ENCODE peak calls at places on chromosomes 13 and 19, in ten cellular contexts. One of them, this sample, is unnamed.
A peak's percentile ranks its signal among the peaks of the same experiment; 100 is the strongest.

GRCh38 chr19:43533546-43534304 is 737 bp downstream of the ZNF575 start:
- DNase-seq in cardiac fibroblast: peak; percentile 100
- DNase-seq in uterus: peak; percentile 100
- DNase-seq in brain microvascular endothelial cell: peak; percentile 100
- DNase-seq in cardiac muscle cell: peak; percentile 100
- DNase-seq in psoas muscle: peak; percentile 97
- DNase-seq in upper lobe of left lung: peak; percentile 100
- DNase-seq in pancreas: peak; percentile 98
- DNase-seq in testis: peak; percentile 99
- DNase-seq in GM12865: peak; percentile 98
- DNase-seq in this sample: peak; percentile 100

GRCh38 chr19:37905936-37906867 is at the start of gene WDR87:
- DNase-seq in cardiac fibroblast: peak; percentile 13
- DNase-seq in uterus: peak; percentile 17
- DNase-seq in brain microvascular endothelial cell: no peak
- DNase-seq in cardiac muscle cell: no peak
- DNase-seq in psoas muscle: peak; percentile 21
- DNase-seq in upper lobe of left lung: peak; percentile 50
- DNase-seq in pancreas: peak; percentile 49
- DNase-seq in testis: no peak
- DNase-seq in GM12865: peak; percentile 76
- DNase-seq in this sample: no peak

GRCh38 chr13:74889321-74889720 is 592.6 kb downstream of the TBC1D4 start:
- DNase-seq in cardiac fibroblast: peak; percentile 78
- DNase-seq in uterus: no peak
- DNase-seq in brain microvascular endothelial cell: no peak
- DNase-seq in cardiac muscle cell: no peak
- DNase-seq in psoas muscle: no peak
- DNase-seq in upper lobe of left lung: no peak
- DNase-seq in pancreas: no peak
- DNase-seq in testis: no peak
- DNase-seq in GM12865: no peak
- DNase-seq in this sample: no peak

GRCh38 chr13:19618925-19619324 is 14.5 kb upstream of the MPHOSPH8 start:
- DNase-seq in cardiac fibroblast: peak; percentile 57
- DNase-seq in uterus: no peak
- DNase-seq in brain microvascular endothelial cell: peak; percentile 39
- DNase-seq in cardiac muscle cell: no peak
- DNase-seq in psoas muscle: no peak
- DNase-seq in upper lobe of left lung: no peak
- DNase-seq in pancreas: no peak
- DNase-seq in testis: no peak
- DNase-seq in GM12865: peak; percentile 51
- DNase-seq in this sample: peak; percentile 27

GRCh38 chr13:40993987-40994386 is 25.1 kb downstream of the ELF1 start:
- DNase-seq in cardiac fibroblast: no peak
- DNase-seq in uterus: no peak
- DNase-seq in brain microvascular endothelial cell: no peak
- DNase-seq in cardiac muscle cell: no peak
- DNase-seq in psoas muscle: no peak
- DNase-seq in upper lobe of left lung: peak; percentile 43
- DNase-seq in pancreas: peak; percentile 76
- DNase-seq in testis: no peak
- DNase-seq in GM12865: no peak
- DNase-seq in this sample: no peak

GRCh38 chr19:38039966-38040365 is 133.0 kb downstream of the SIPA1L3 start:
- DNase-seq in cardiac fibroblast: peak; percentile 97
- DNase-seq in uterus: no peak
- DNase-seq in brain microvascular endothelial cell: peak; percentile 97
- DNase-seq in cardiac muscle cell: no peak
- DNase-seq in psoas muscle: no peak
- DNase-seq in upper lobe of left lung: no peak
- DNase-seq in pancreas: no peak
- DNase-seq in testis: no peak
- DNase-seq in GM12865: no peak
- DNase-seq in this sample: no peak

GRCh38 chr19:15331419-15332310 is 674 bp downstream of the BRD4 start:
- DNase-seq in cardiac fibroblast: peak; percentile 35
- DNase-seq in uterus: peak; percentile 48
- DNase-seq in brain microvascular endothelial cell: no peak
- DNase-seq in cardiac muscle cell: peak; percentile 71
- DNase-seq in psoas muscle: peak; percentile 73
- DNase-seq in upper lobe of left lung: peak; percentile 47
- DNase-seq in pancreas: peak; percentile 44
- DNase-seq in testis: peak; percentile 56
- DNase-seq in GM12865: peak; percentile 67
- DNase-seq in this sample: peak; percentile 62

GRCh38 chr13:84126671-84127171 is 244.4 kb upstream of the SLITRK1 start:
- DNase-seq in cardiac fibroblast: no peak
- DNase-seq in uterus: no peak
- DNase-seq in brain microvascular endothelial cell: peak; percentile 4
- DNase-seq in cardiac muscle cell: peak; percentile 51
- DNase-seq in psoas muscle: no peak
- DNase-seq in upper lobe of left lung: no peak
- DNase-seq in pancreas: no peak
- DNase-seq in testis: no peak
- DNase-seq in GM12865: peak; percentile 60
- DNase-seq in this sample: no peak

GRCh38 chr13:111152836-111153235 is 37.7 kb downstream of the ARHGEF7 start:
- DNase-seq in cardiac fibroblast: no peak
- DNase-seq in uterus: no peak
- DNase-seq in brain microvascular endothelial cell: no peak
- DNase-seq in cardiac muscle cell: peak; percentile 12
- DNase-seq in psoas muscle: no peak
- DNase-seq in upper lobe of left lung: no peak
- DNase-seq in pancreas: no peak
- DNase-seq in testis: peak; percentile 26
- DNase-seq in GM12865: no peak
- DNase-seq in this sample: no peak

GRCh38 chr19:33904681-33905080 is 108.0 kb downstream of the KCTD15 start:
- DNase-seq in cardiac fibroblast: peak; percentile 34
- DNase-seq in uterus: no peak
- DNase-seq in brain microvascular endothelial cell: peak; percentile 53
- DNase-seq in cardiac muscle cell: peak; percentile 33
- DNase-seq in psoas muscle: peak; percentile 18
- DNase-seq in upper lobe of left lung: no peak
- DNase-seq in pancreas: peak; percentile 83
- DNase-seq in testis: no peak
- DNase-seq in GM12865: no peak
- DNase-seq in this sample: no peak

GRCh38 chr19:15296841-15297415 is 35.4 kb downstream of the BRD4 start:
- DNase-seq in cardiac fibroblast: no peak
- DNase-seq in uterus: no peak
- DNase-seq in brain microvascular endothelial cell: no peak
- DNase-seq in cardiac muscle cell: no peak
- DNase-seq in psoas muscle: no peak
- DNase-seq in upper lobe of left lung: no peak
- DNase-seq in pancreas: no peak
- DNase-seq in testis: no peak
- DNase-seq in GM12865: no peak
- DNase-seq in this sample: no peak

GRCh38 chr13:99960663-99961440 is 10.7 kb downstream of the ZIC5 start:
- DNase-seq in cardiac fibroblast: no peak
- DNase-seq in uterus: no peak
- DNase-seq in brain microvascular endothelial cell: no peak
- DNase-seq in cardiac muscle cell: no peak
- DNase-seq in psoas muscle: no peak
- DNase-seq in upper lobe of left lung: no peak
- DNase-seq in pancreas: no peak
- DNase-seq in testis: no peak
- DNase-seq in GM12865: no peak
- DNase-seq in this sample: no peak

GRCh38 chr19:8340341-8341096 is 2.5 kb downstream of the KANK3 start:
- DNase-seq in cardiac fibroblast: no peak
- DNase-seq in uterus: peak; percentile 82
- DNase-seq in brain microvascular endothelial cell: no peak
- DNase-seq in cardiac muscle cell: no peak
- DNase-seq in psoas muscle: peak; percentile 33
- DNase-seq in upper lobe of left lung: peak; percentile 72
- DNase-seq in pancreas: no peak
- DNase-seq in testis: peak; percentile 41
- DNase-seq in GM12865: no peak
- DNase-seq in this sample: no peak

GRCh38 chr19:33752018-33752790 is 44.5 kb upstream of the KCTD15 start:
- DNase-seq in cardiac fibroblast: no peak
- DNase-seq in uterus: no peak
- DNase-seq in brain microvascular endothelial cell: no peak
- DNase-seq in cardiac muscle cell: no peak
- DNase-seq in psoas muscle: no peak
- DNase-seq in upper lobe of left lung: no peak
- DNase-seq in pancreas: no peak
- DNase-seq in testis: no peak
- DNase-seq in GM12865: no peak
- DNase-seq in this sample: no peak

GRCh38 chr19:58261968-58262921 is 16.5 kb upstream of the ZNF8 start:
- DNase-seq in cardiac fibroblast: peak; percentile 29
- DNase-seq in uterus: no peak
- DNase-seq in brain microvascular endothelial cell: no peak
- DNase-seq in cardiac muscle cell: no peak
- DNase-seq in psoas muscle: no peak
- DNase-seq in upper lobe of left lung: no peak
- DNase-seq in pancreas: no peak
- DNase-seq in testis: no peak
- DNase-seq in GM12865: peak; percentile 18
- DNase-seq in this sample: no peak

GRCh38 chr19:10514211-10515145 is 2.8 kb downstream of the S1PR5 start:
- DNase-seq in cardiac fibroblast: no peak
- DNase-seq in uterus: no peak
- DNase-seq in brain microvascular endothelial cell: no peak
- DNase-seq in cardiac muscle cell: peak; percentile 23
- DNase-seq in psoas muscle: no peak
- DNase-seq in upper lobe of left lung: no peak
- DNase-seq in pancreas: no peak
- DNase-seq in testis: no peak
- DNase-seq in GM12865: peak; percentile 30
- DNase-seq in this sample: peak; percentile 56
- H3K4me3 ChIP-seq in cardiac fibroblast: no peak overlapping the region
- H3K4me3 ChIP-seq in uterus: no peak overlapping the region
- H3K4me3 ChIP-seq in brain microvascular endothelial cell: no peak overlapping the region
- H3K4me3 ChIP-seq in cardiac muscle cell: peak overlapping the region; percentile 8
- H3K4me3 ChIP-seq in psoas muscle: peak overlapping the region; percentile 28
- H3K4me3 ChIP-seq in upper lobe of left lung: no peak overlapping the region
- H3K4me3 ChIP-seq in pancreas: no peak overlapping the region
- H3K4me3 ChIP-seq in testis: peak overlapping the region; percentile 38
- H3K4me3 ChIP-seq in GM12865: no peak overlapping the region
- H3K4me3 ChIP-seq in this sample: no peak overlapping the region

GRCh38 chr13:42835012-42835411 is 53.6 kb downstream of the FAM216B start:
- DNase-seq in cardiac fibroblast: no peak
- DNase-seq in uterus: no peak
- DNase-seq in brain microvascular endothelial cell: no peak
- DNase-seq in cardiac muscle cell: no peak
- DNase-seq in psoas muscle: no peak
- DNase-seq in upper lobe of left lung: no peak
- DNase-seq in pancreas: no peak
- DNase-seq in testis: no peak
- DNase-seq in GM12865: no peak
- DNase-seq in this sample: no peak

GRCh38 chr13:42832341-42833153 is 51.2 kb downstream of the FAM216B start:
- DNase-seq in cardiac fibroblast: peak; percentile 97
- DNase-seq in uterus: no peak
- DNase-seq in brain microvascular endothelial cell: peak; percentile 96
- DNase-seq in cardiac muscle cell: no peak
- DNase-seq in psoas muscle: no peak
- DNase-seq in upper lobe of left lung: no peak
- DNase-seq in pancreas: no peak
- DNase-seq in testis: no peak
- DNase-seq in GM12865: no peak
- DNase-seq in this sample: no peak

GRCh38 chr13:42836930-42837329 is 55.5 kb downstream of the FAM216B start:
- DNase-seq in cardiac fibroblast: peak; percentile 84
- DNase-seq in uterus: no peak
- DNase-seq in brain microvascular endothelial cell: peak; percentile 68
- DNase-seq in cardiac muscle cell: peak; percentile 40
- DNase-seq in psoas muscle: no peak
- DNase-seq in upper lobe of left lung: no peak
- DNase-seq in pancreas: peak; percentile 7
- DNase-seq in testis: peak; percentile 36
- DNase-seq in GM12865: no peak
- DNase-seq in this sample: peak; percentile 33
- TF ChIP-seq CTCF in cardiac fibroblast: peak; percentile 62
- TF ChIP-seq CTCF in uterus: peak; percentile 4
- TF ChIP-seq CTCF in brain microvascular endothelial cell: peak; percentile 73
- TF ChIP-seq CTCF in cardiac muscle cell: peak; percentile 57
- TF ChIP-seq CTCF in psoas muscle: peak; percentile 9
- TF ChIP-seq CTCF in upper lobe of left lung: no peak
- TF ChIP-seq CTCF in pancreas: no peak
- TF ChIP-seq CTCF in testis: no peak
- TF ChIP-seq CTCF in GM12865: no peak
- TF ChIP-seq CTCF in this sample: peak; percentile 58

DNA sequence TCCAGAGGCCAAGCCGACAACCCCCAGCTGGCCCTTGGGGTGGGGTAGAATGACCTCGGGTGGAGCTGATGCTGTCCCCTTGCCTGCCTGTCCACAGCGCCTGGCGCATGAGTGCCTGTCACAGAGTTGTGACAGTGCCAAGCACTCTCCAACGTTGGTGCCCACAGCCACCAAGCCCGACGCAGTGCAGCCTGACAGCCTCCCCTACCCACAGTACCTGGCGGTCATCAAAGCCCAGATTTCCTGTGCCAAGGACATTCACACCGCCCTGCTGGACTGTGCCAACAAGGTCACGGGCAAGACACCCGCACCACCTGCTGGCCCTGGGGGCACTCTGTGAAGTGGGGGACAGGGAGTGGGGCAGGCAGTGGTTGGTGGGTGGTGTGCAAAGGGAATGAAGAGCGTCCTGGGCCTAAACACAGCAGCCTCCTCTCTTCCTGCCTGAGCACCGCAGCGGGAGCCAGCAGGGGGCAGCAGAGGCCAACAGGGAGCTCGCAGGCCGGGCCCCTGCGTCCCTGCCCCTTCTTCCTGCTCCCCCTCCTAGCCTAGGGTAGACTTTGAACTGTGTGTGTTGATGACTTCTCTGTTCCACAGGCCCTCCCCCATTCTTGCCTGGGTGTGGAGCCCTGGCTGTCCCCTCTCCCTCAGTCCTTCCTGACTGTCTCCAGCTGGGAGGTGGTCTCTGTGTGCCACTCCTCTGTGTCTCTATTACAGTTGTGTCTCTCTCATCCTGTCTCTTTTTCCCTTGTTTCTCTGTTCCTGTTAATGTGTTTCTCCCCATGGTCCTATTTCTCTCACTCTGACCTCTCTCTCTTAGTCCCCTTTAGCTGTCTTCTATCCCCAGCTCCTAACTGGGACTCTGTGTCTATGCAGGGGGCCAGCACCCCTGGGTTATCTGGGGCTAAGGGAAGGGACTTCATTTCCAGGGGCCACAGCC is 6.5 kb downstream of the MED29 start:
- DNase-seq in cardiac fibroblast: peak; percentile 88
- DNase-seq in uterus: peak; percentile 90
- DNase-seq in brain microvascular endothelial cell: peak; percentile 81
- DNase-seq in cardiac muscle cell: peak; percentile 86
- DNase-seq in psoas muscle: peak; percentile 92
- DNase-seq in upper lobe of left lung: peak; percentile 94
- DNase-seq in pancreas: peak; percentile 83
- DNase-seq in testis: peak; percentile 91
- DNase-seq in GM12865: peak; percentile 95
- DNase-seq in this sample: peak; percentile 92
- H3K4me3 ChIP-seq in cardiac fibroblast: no peak overlapping the region
- H3K4me3 ChIP-seq in uterus: no peak overlapping the region
- H3K4me3 ChIP-seq in brain microvascular endothelial cell: no peak overlapping the region
- H3K4me3 ChIP-seq in cardiac muscle cell: no peak overlapping the region
- H3K4me3 ChIP-seq in psoas muscle: peak overlapping the region; percentile 33
- H3K4me3 ChIP-seq in upper lobe of left lung: no peak overlapping the region
- H3K4me3 ChIP-seq in pancreas: no peak overlapping the region
- H3K4me3 ChIP-seq in testis: no peak overlapping the region
- H3K4me3 ChIP-seq in GM12865: peak overlapping the region; percentile 50
- H3K4me3 ChIP-seq in this sample: no peak overlapping the region

GRCh38 chr13:77429320-77430142 is 102.6 kb upstream of the MYCBP2 start:
- DNase-seq in cardiac fibroblast: peak; percentile 1
- DNase-seq in uterus: no peak
- DNase-seq in brain microvascular endothelial cell: peak; percentile 28
- DNase-seq in cardiac muscle cell: no peak
- DNase-seq in psoas muscle: no peak
- DNase-seq in upper lobe of left lung: no peak
- DNase-seq in pancreas: no peak
- DNase-seq in testis: no peak
- DNase-seq in GM12865: peak; percentile 87
- DNase-seq in this sample: no peak
- TF ChIP-seq CTCF in cardiac fibroblast: no peak
- TF ChIP-seq CTCF in uterus: no peak
- TF ChIP-seq CTCF in brain microvascular endothelial cell: no peak
- TF ChIP-seq CTCF in cardiac muscle cell: no peak
- TF ChIP-seq CTCF in psoas muscle: no peak
- TF ChIP-seq CTCF in upper lobe of left lung: no peak
- TF ChIP-seq CTCF in pancreas: no peak
- TF ChIP-seq CTCF in testis: no peak
- TF ChIP-seq CTCF in GM12865: no peak
- TF ChIP-seq CTCF in this sample: no peak

This sample was measured in BE2C.